ENCODE peak calls at places on chromosome 16, in six cellular contexts. D is stimulated activated CD8-positive, alpha-beta memory T cell treated with anti-CD3 and anti-CD28 coated beads, Interleukin-12 subunit alpha, Interleukin-12 subunit beta, amount 100 ng/mL, for 1 hour; R is nephron progenitor cell; U is NCI-H2081; I is activated CD8-positive, alpha-beta memory T cell treated with anti-CD3 and anti-CD28 coated beads, Interleukin-2, amount 50 U/mL, for 48 hours; T is NCI-H1105 treated with DMSO at 0.1 percent for 48 hours. S is an unnamed sample.

GRCh38 chr16:83792391-83792790 is 15.4 kb upstream of the HSBP1 start:
- DNase-seq in I (no peak), D (no peak), U (no peak), T (no peak), R (no peak), S (no peak)

GRCh38 chr16:3112058-3112880 is at the start of gene ZNF205:
- DNase-seq in I (no peak), T (peak; percentile 63), U (peak; percentile 92), R (peak; percentile 81), D (no peak), S (peak; percentile 77)

GRCh38 chr16:1548727-1549126 is 15.3 kb downstream of the TMEM204 start:
- DNase-seq in R (no peak), D (no peak), U (peak; percentile 51), I (no peak), T (no peak), S (no peak)

GRCh38 chr16:57098188-57098841 is 5.9 kb downstream of the CPNE2 start:
- DNase-seq in I (no peak), T (no peak), U (no peak), D (no peak), R (no peak), S (no peak)

GRCh38 chr16:21663889-21664647 is at the start of gene OTOA:
- DNase-seq in R (peak; percentile 34), U (no peak), I (peak; percentile 64), D (no peak), T (no peak), S (no peak)

GRCh38 chr16:71610936-71611871 is 14.8 kb upstream of the MARVELD3 start:
- DNase-seq in R (peak; percentile 96), U (no peak), T (peak; percentile 63), I (peak; percentile 98), D (peak; percentile 67), S (peak; percentile 47)

GRCh38 chr16:3881499-3881995 is 1.0 kb upstream of the CREBBP start:
- DNase-seq in R (no peak), I (peak; percentile 56), T (no peak), U (no peak), D (no peak), S (no peak)

GRCh38 chr16:89357055-89357454 is 133.3 kb downstream of the ANKRD11 start:
- DNase-seq in U (no peak), T (no peak), I (peak; percentile 78), R (no peak), D (no peak), S (no peak)

GRCh38 chr16:46757339-46758050 is 9.4 kb upstream of the MYLK3 start:
- DNase-seq in T (peak; percentile 83), U (peak; percentile 29), I (no peak), D (no peak), R (no peak), S (no peak)

GRCh38 chr16:85394511-85395206 is 218.5 kb upstream of the GSE1 start:
- DNase-seq in R (peak; percentile 6), T (no peak), I (no peak), U (no peak), D (no peak), S (no peak)

GRCh38 chr16:30356401-30357084 is 1.4 kb upstream of the CD2BP2 start:
- DNase-seq in T (peak; percentile 43), I (no peak), U (no peak), R (no peak), D (no peak), S (no peak)

GRCh38 chr16:29900102-29900887 is at the start of gene ASPHD1:
- DNase-seq in U (peak; percentile 74), R (peak; percentile 65), T (peak; percentile 46), D (peak; percentile 63), I (no peak), S (peak; percentile 70)

GRCh38 chr16:84109598-84110325 is 7.0 kb downstream of the MBTPS1 start:
- DNase-seq in T (no peak), D (no peak), U (no peak), R (no peak), I (no peak), S (no peak)

GRCh38 chr16:11395008-11395948 is 50.0 kb downstream of the RMI2 start:
- DNase-seq in I (no peak), T (no peak), U (no peak), R (no peak), D (no peak), S (no peak)

GRCh38 chr16:70691223-70692129 is 5.6 kb upstream of the MTSS2 start:
- DNase-seq in T (no peak), D (no peak), R (peak; percentile 49), U (no peak), I (no peak), S (no peak)

GRCh38 chr16:11743308-11744074 is 834 bp upstream of the TXNDC11 start:
- DNase-seq in D (no peak), T (no peak), R (no peak), I (peak; percentile 62), U (no peak), S (peak; percentile 13)

GRCh38 chr16:56880685-56881084 is 15.7 kb downstream of the SLC12A3 start:
- DNase-seq in T (no peak), U (no peak), D (no peak), R (no peak), I (no peak), S (no peak)

GRCh38 chr16:24070851-24071250 is 185.3 kb upstream of the CACNG3 start:
- DNase-seq in U (no peak), T (peak; percentile 15), R (peak; percentile 41), D (no peak), I (peak; percentile 60), S (no peak)

GRCh38 chr16:85716680-85717038 is 27.9 kb upstream of the GINS2 start:
- DNase-seq in U (peak; percentile 23), R (no peak), D (no peak), T (peak; percentile 26), I (no peak), S (no peak)

GRCh38 chr16:59886021-59886420 is 1151.9 kb upstream of the GOT2 start:
- DNase-seq in T (no peak), R (no peak), D (no peak), I (no peak), U (no peak), S (no peak)

GRCh38 chr16:81842564-81843242 is 63.6 kb downstream of the PLCG2 start:
- DNase-seq in D (no peak), U (no peak), T (no peak), I (no peak), R (no peak), S (no peak)

GRCh38 chr16:28280881-28281836 is 11.2 kb upstream of the SBK1 start:
- DNase-seq in R (no peak), T (peak; percentile 46), U (peak; percentile 14), D (no peak), I (no peak), S (no peak)

GRCh38 chr16:14181371-14182050 is 110.4 kb downstream of the MRTFB start:
- DNase-seq in I (no peak), D (no peak), U (no peak), R (no peak), T (no peak), S (no peak)

GRCh38 chr16:82609140-82609539 is 17.6 kb upstream of the CDH13 start:
- DNase-seq in I (no peak), U (no peak), D (no peak), T (no peak), R (no peak), S (no peak)

GRCh38 chr16:7579454-7579853 is 246.8 kb downstream of the RBFOX1 start:
- DNase-seq in D (no peak), R (no peak), T (no peak), U (no peak), I (no peak), S (no peak)

GRCh38 chr16:83733301-83733700 is 74.5 kb upstream of the HSBP1 start:
- DNase-seq in R (no peak), T (peak; percentile 79), D (no peak), I (no peak), U (peak; percentile 27), S (peak; percentile 26)

GRCh38 chr16:64225036-64225435 is 896.8 kb downstream of the CDH11 start:
- DNase-seq in T (no peak), D (no peak), U (no peak), I (no peak), R (no peak), S (no peak)

GRCh38 chr16:77723108-77723514 is 797 bp downstream of the NUDT7 start:
- DNase-seq in I (no peak), U (no peak), T (no peak), R (peak; percentile 7), D (no peak), S (no peak)

GRCh38 chr16:30786115-30786935 is 680 bp downstream of the ZNF629 start:
- DNase-seq in U (no peak), R (peak; percentile 68), D (no peak), I (no peak), T (no peak), S (no peak)